ENCODE peak calls at places on chromosomes 6 and 20, in four cellular contexts. One of them, this sample, is unnamed.
A peak's percentile ranks its signal among the peaks of the same experiment; 100 is the strongest.

GRCh38 chr6:102885165-102885564 is 1491.7 kb downstream of the GRIK2 start:
- DNase-seq in B cell: no peak
- DNase-seq in cardiac fibroblast: no peak
- DNase-seq in MCF 10A: no peak
- DNase-seq in this sample: no peak

GRCh38 chr6:163232015-163232523 is 182.4 kb upstream of the QKI start:
- DNase-seq in B cell: no peak
- DNase-seq in cardiac fibroblast: no peak
- DNase-seq in MCF 10A: no peak
- DNase-seq in this sample: no peak

GRCh38 chr20:21100590-21101452 is 5.3 kb downstream of the LINC00237 start:
- DNase-seq in B cell: no peak
- DNase-seq in cardiac fibroblast: peak; percentile 18
- DNase-seq in MCF 10A: no peak
- DNase-seq in this sample: peak; percentile 46

GRCh38 chr6:43838276-43839036 is 68.4 kb downstream of the VEGFA start:
- DNase-seq in B cell: no peak
- DNase-seq in cardiac fibroblast: peak; percentile 81
- DNase-seq in MCF 10A: peak; percentile 34
- DNase-seq in this sample: peak; percentile 62

GRCh38 chr6:113718588-113718987 is 138.6 kb upstream of the MARCKS start:
- DNase-seq in B cell: no peak
- DNase-seq in cardiac fibroblast: no peak
- DNase-seq in MCF 10A: no peak
- DNase-seq in this sample: no peak

GRCh38 chr6:2378891-2379652 is 133.7 kb upstream of the GMDS start:
- DNase-seq in B cell: no peak
- DNase-seq in cardiac fibroblast: peak; percentile 88
- DNase-seq in MCF 10A: peak; percentile 49
- DNase-seq in this sample: no peak

GRCh38 chr6:75167851-75168250 is 38.0 kb downstream of the COL12A1 start:
- DNase-seq in B cell: no peak
- DNase-seq in cardiac fibroblast: no peak
- DNase-seq in MCF 10A: no peak
- DNase-seq in this sample: no peak

GRCh38 chr20:18258126-18258860 is 30.0 kb upstream of the ZNF133 start:
- DNase-seq in B cell: no peak
- DNase-seq in cardiac fibroblast: no peak
- DNase-seq in MCF 10A: no peak
- DNase-seq in this sample: no peak

GRCh38 chr6:91276315-91276714 is 689.4 kb upstream of the MAP3K7 start:
- DNase-seq in B cell: no peak
- DNase-seq in cardiac fibroblast: no peak
- DNase-seq in MCF 10A: peak; percentile 32
- DNase-seq in this sample: no peak

GRCh38 chr6:5747379-5747778 is 259.3 kb downstream of the NRN1 start:
- DNase-seq in B cell: peak; percentile 27
- DNase-seq in cardiac fibroblast: no peak
- DNase-seq in MCF 10A: no peak
- DNase-seq in this sample: no peak

GRCh38 chr6:89966250-89966588 is 72.0 kb downstream of the GJA10 start:
- DNase-seq in B cell: no peak
- DNase-seq in cardiac fibroblast: no peak
- DNase-seq in MCF 10A: no peak
- DNase-seq in this sample: no peak

GRCh38 chr6:55825402-55826051 is 49.9 kb downstream of the BMP5 start:
- DNase-seq in B cell: no peak
- DNase-seq in cardiac fibroblast: peak; percentile 83
- DNase-seq in MCF 10A: peak; percentile 11
- DNase-seq in this sample: no peak

GRCh38 chr20:35355372-35355771 is 56.4 kb downstream of the UQCC1 start:
- DNase-seq in B cell: no peak
- DNase-seq in cardiac fibroblast: no peak
- DNase-seq in MCF 10A: no peak
- DNase-seq in this sample: no peak

GRCh38 chr6:8852332-8852731 is 417.0 kb upstream of the SLC35B3 start:
- DNase-seq in B cell: no peak
- DNase-seq in cardiac fibroblast: no peak
- DNase-seq in MCF 10A: no peak
- DNase-seq in this sample: no peak

GRCh38 chr6:169366177-169366901 is 112.7 kb upstream of the THBS2 start:
- DNase-seq in B cell: no peak
- DNase-seq in cardiac fibroblast: no peak
- DNase-seq in MCF 10A: no peak
- DNase-seq in this sample: no peak

GRCh38 chr20:51700809-51701285 is 67.3 kb downstream of the ATP9A start:
- DNase-seq in B cell: no peak
- DNase-seq in cardiac fibroblast: peak; percentile 69
- DNase-seq in MCF 10A: peak; percentile 71
- DNase-seq in this sample: peak; percentile 54

GRCh38 chr6:40877362-40877761 is 161.7 kb downstream of the UNC5CL start:
- DNase-seq in B cell: no peak
- DNase-seq in cardiac fibroblast: no peak
- DNase-seq in MCF 10A: peak; percentile 4
- DNase-seq in this sample: no peak

GRCh38 chr6:116266803-116267202 is 12.9 kb downstream of the TSPYL1 start:
- DNase-seq in B cell: no peak
- DNase-seq in cardiac fibroblast: peak; percentile 64
- DNase-seq in MCF 10A: no peak
- DNase-seq in this sample: no peak

GRCh38 chr6:166862287-166862977 is 93.9 kb downstream of the RNASET2 start:
- DNase-seq in B cell: no peak
- DNase-seq in cardiac fibroblast: no peak
- DNase-seq in MCF 10A: no peak
- DNase-seq in this sample: peak; percentile 78

GRCh38 chr20:47191074-47191673 is 165.3 kb downstream of the ZMYND8 start:
- DNase-seq in B cell: no peak
- DNase-seq in cardiac fibroblast: peak; percentile 37
- DNase-seq in MCF 10A: peak; percentile 61
- DNase-seq in this sample: no peak

DNA sequence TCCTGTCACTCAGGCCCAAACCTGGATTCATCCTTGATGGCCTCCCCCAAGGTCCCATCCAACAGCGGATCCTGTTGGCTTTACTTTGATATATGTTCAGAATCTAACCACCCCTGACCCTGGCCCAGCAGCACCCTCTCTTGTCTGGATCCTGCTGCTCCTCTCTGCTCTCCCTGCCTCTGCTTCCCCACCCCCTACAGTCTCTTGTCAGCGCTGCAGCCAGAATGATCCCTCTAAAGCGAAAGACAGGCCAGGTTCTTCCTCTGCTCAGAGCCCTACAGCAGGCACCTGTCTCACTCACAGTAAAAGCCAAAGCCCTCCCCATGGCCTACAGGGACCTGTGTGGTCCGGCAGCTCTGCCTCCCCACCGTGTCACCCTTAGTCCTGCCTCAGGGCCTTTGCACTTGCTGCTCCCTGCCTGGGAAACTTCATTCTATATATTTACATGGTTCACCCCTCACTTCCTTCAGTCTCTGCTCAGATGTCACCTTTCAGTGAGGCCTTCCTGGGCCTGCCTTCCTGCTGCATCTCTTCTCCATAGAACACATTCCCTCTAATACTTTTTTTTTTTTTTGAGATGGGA is 37.4 kb upstream of the KCNB1 start:
- DNase-seq in B cell: no peak
- DNase-seq in cardiac fibroblast: no peak
- DNase-seq in MCF 10A: no peak
- DNase-seq in this sample: no peak
- TF ChIP-seq CTCF in B cell: no peak
- TF ChIP-seq CTCF in cardiac fibroblast: peak; percentile 3
- TF ChIP-seq CTCF in MCF 10A: no peak
- TF ChIP-seq CTCF in this sample: no peak

GRCh38 chr20:11810316-11811130 is 107.2 kb upstream of the BTBD3 start:
- DNase-seq in B cell: no peak
- DNase-seq in cardiac fibroblast: peak; percentile 74
- DNase-seq in MCF 10A: no peak
- DNase-seq in this sample: no peak

GRCh38 chr20:11814276-11814675 is 103.4 kb upstream of the BTBD3 start:
- DNase-seq in B cell: no peak
- DNase-seq in cardiac fibroblast: peak; percentile 76
- DNase-seq in MCF 10A: no peak
- DNase-seq in this sample: no peak

GRCh38 chr20:11813106-11813890 is 104.4 kb upstream of the BTBD3 start:
- DNase-seq in B cell: no peak
- DNase-seq in cardiac fibroblast: no peak
- DNase-seq in MCF 10A: no peak
- DNase-seq in this sample: no peak
- TF ChIP-seq CTCF in B cell: no peak
- TF ChIP-seq CTCF in cardiac fibroblast: no peak
- TF ChIP-seq CTCF in MCF 10A: no peak
- TF ChIP-seq CTCF in this sample: no peak

GRCh38 chr6:87483929-87484328 is 11.2 kb downstream of the SLC35A1 start:
- DNase-seq in B cell: no peak
- DNase-seq in cardiac fibroblast: peak; percentile 38
- DNase-seq in MCF 10A: peak; percentile 43
- DNase-seq in this sample: no peak
- TF ChIP-seq CTCF in B cell: no peak
- TF ChIP-seq CTCF in cardiac fibroblast: no peak
- TF ChIP-seq CTCF in MCF 10A: no peak
- TF ChIP-seq CTCF in this sample: no peak

GRCh38 chr20:44253528-44253927 is 6.4 kb downstream of the GDAP1L1 start:
- DNase-seq in B cell: no peak
- DNase-seq in cardiac fibroblast: no peak
- DNase-seq in MCF 10A: no peak
- DNase-seq in this sample: no peak
- TF ChIP-seq CTCF in B cell: no peak
- TF ChIP-seq CTCF in cardiac fibroblast: peak; percentile 0
- TF ChIP-seq CTCF in MCF 10A: no peak
- TF ChIP-seq CTCF in this sample: no peak

DNA sequence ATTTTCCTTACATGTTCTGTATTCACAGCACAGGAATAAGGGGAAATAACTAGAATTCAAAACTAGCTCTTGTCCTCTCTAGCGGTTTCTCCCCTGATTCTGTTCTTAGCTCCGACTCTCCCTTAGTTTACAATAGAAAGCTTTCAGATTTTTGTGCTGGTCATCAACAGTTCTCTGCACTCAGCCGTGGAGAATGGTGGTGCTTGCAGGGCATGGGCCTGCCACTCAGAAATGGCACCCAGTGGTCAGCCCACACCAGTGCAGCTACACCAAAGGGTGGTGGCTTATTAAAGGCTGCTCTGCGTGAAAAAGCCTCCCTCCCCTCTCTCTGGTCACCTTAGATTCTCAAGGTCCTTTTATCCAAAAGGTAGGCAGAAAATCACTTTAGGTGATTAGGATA is 123.5 kb downstream of the SASH1 start:
- DNase-seq in B cell: no peak
- DNase-seq in cardiac fibroblast: no peak
- DNase-seq in MCF 10A: no peak
- DNase-seq in this sample: no peak
- TF ChIP-seq CTCF in B cell: no peak
- TF ChIP-seq CTCF in cardiac fibroblast: peak; percentile 1
- TF ChIP-seq CTCF in MCF 10A: no peak
- TF ChIP-seq CTCF in this sample: no peak

GRCh38 chr6:50655848-50656453 is 57.4 kb upstream of the TFAP2D start:
- DNase-seq in B cell: no peak
- DNase-seq in cardiac fibroblast: peak; percentile 29
- DNase-seq in MCF 10A: peak; percentile 32
- DNase-seq in this sample: peak; percentile 5
- TF ChIP-seq CTCF in B cell: peak; percentile 62
- TF ChIP-seq CTCF in cardiac fibroblast: peak; percentile 43
- TF ChIP-seq CTCF in MCF 10A: peak; percentile 64
- TF ChIP-seq CTCF in this sample: peak; percentile 28

GRCh38 chr20:24782801-24783630 is 166.1 kb upstream of the CST7 start:
- DNase-seq in B cell: no peak
- DNase-seq in cardiac fibroblast: no peak
- DNase-seq in MCF 10A: no peak
- DNase-seq in this sample: no peak
- TF ChIP-seq CTCF in B cell: no peak
- TF ChIP-seq CTCF in cardiac fibroblast: no peak
- TF ChIP-seq CTCF in MCF 10A: no peak
- TF ChIP-seq CTCF in this sample: no peak

DNA sequence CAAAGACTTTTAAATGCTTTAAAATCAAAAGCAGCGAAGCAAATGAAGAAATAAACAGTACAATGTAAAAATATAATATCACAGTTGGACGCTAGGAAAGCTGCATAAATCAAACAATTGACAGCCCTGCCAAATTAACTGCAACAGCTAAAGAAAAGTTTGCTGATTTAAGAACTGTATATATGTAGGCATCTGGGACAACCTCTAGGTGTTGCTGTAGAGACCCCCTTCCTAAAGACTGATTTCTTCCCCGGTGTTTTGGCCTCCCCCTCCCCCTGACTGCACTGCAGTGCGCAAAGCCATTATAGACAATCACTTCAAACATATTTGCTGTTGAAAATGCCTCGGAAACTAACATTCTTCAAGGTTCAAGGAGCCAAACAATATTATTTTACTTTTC is 1.1 kb downstream of the ELOVL4 start:
- DNase-seq in B cell: no peak
- DNase-seq in cardiac fibroblast: peak; percentile 31
- DNase-seq in MCF 10A: peak; percentile 35
- DNase-seq in this sample: peak; percentile 26
- TF ChIP-seq CTCF in B cell: no peak
- TF ChIP-seq CTCF in cardiac fibroblast: peak; percentile 58
- TF ChIP-seq CTCF in MCF 10A: peak; percentile 39
- TF ChIP-seq CTCF in this sample: no peak

DNA sequence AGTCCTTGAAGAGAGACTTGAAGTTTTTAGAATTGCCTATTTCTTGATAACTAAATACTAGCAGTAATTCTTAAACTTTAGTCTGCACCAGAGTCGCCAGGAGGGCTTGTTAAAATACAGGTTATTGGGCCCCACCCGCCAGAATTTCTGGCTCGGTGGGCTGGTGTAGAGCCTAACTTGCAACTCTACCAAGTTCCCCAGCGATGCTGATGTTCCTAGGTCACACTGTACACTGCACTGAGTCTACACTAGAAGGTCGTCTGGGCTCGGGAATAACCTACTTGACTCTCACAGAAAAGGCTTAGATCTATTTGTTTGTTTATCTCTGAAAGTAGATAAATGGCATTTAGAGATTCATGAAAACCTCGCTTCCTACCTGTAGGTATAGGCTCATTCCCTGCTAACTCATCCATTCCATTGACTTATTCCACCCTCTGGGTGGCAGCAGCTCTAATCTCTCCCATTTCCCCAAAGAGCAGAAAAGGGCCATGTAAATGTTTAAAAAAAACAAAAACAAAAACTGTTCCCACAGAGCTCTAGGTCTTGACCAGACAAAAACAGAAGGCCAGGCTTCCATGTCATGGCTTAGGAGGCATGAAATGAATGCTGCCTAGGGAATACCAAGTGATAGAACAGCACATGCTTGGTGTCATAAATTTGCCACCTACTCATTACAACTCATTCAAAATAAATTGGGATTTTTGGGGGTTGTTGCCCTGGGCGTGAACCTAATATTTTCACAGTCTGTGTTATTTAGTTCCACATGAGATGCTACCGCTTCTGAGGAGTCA is 292.1 kb downstream of the ADGB start:
- DNase-seq in B cell: no peak
- DNase-seq in cardiac fibroblast: peak; percentile 23
- DNase-seq in MCF 10A: no peak
- DNase-seq in this sample: no peak
- TF ChIP-seq CTCF in B cell: no peak
- TF ChIP-seq CTCF in cardiac fibroblast: no peak
- TF ChIP-seq CTCF in MCF 10A: no peak
- TF ChIP-seq CTCF in this sample: no peak

GRCh38 chr20:62688855-62689460 is 19.7 kb upstream of the NTSR1 start:
- DNase-seq in B cell: no peak
- DNase-seq in cardiac fibroblast: no peak
- DNase-seq in MCF 10A: no peak
- DNase-seq in this sample: no peak
- TF ChIP-seq CTCF in B cell: no peak
- TF ChIP-seq CTCF in cardiac fibroblast: no peak
- TF ChIP-seq CTCF in MCF 10A: no peak
- TF ChIP-seq CTCF in this sample: no peak